ENCODE peak calls at places on chromosome 9, in five cellular contexts. K is ELR, G is H54, N is fibroblast of pulmonary artery, C is fibroblast of lung. D is an unnamed sample.

GRCh38 chr9:134515026-134515821 is 126.4 kb upstream of the COL5A1 start:
- DNase-seq in K (no peak), C (peak), N (peak), G (no peak), D (peak)

GRCh38 chr9:107309271-107309670 is 26.2 kb downstream of the RAD23B start:
- DNase-seq in N (no peak), C (peak), K (no peak), G (no peak), D (no peak)

GRCh38 chr9:124280176-124280691 is 22.5 kb downstream of the NEK6 start:
- DNase-seq in C (peak), G (no peak), K (peak), N (peak), D (peak)

GRCh38 chr9:105307731-105308130 is 63.3 kb downstream of the SLC44A1 start:
- DNase-seq in G (no peak), C (peak), K (no peak), N (no peak), D (no peak)

GRCh38 chr9:133120343-133121199 is 469 bp downstream of the RALGDS start:
- DNase-seq in N (no peak), K (no peak), G (no peak), C (no peak), D (no peak)

GRCh38 chr9:81819859-81820546 is 108.2 kb upstream of the SPATA31D4 start:
- DNase-seq in G (no peak), C (peak), N (no peak), K (no peak), D (no peak)

GRCh38 chr9:124266139-124266825 is 8.5 kb downstream of the NEK6 start:
- DNase-seq in K (peak), G (peak), C (peak), N (no peak), D (no peak)

GRCh38 chr9:101481296-101481695 is 45.7 kb upstream of the ALDOB start:
- DNase-seq in G (no peak), K (no peak), C (no peak), N (no peak), D (no peak)

GRCh38 chr9:6816581-6816980 is 58.8 kb downstream of the KDM4C start:
- DNase-seq in N (no peak), C (no peak), G (no peak), K (no peak), D (no peak)

GRCh38 chr9:130995399-130995941 is 13.5 kb upstream of the LAMC3 start:
- DNase-seq in N (peak), C (peak), K (peak), G (peak), D (peak)

GRCh38 chr9:127838375-127839078 is 15.9 kb downstream of the ENG start:
- DNase-seq in K (peak), C (peak), N (peak), G (peak), D (peak)